ENCODE peak calls at places on chromosomes 7 and 10, in eight cellular contexts. K, B, V, Q, S, M, J and N are unnamed samples.

GRCh38 chr10:123496336-123496735 is 169.8 kb upstream of the GPR26 start:
- DNase-seq in S (no peak), M (no peak), Q (no peak), K (no peak), V (peak), J (no peak), B (no peak), N (no peak)

GRCh38 chr7:155450558-155450827 is 7.4 kb upstream of the EN2 start:
- DNase-seq in B (no peak), K (no peak), V (no peak), M (no peak), S (no peak), Q (no peak), J (no peak), N (no peak)

GRCh38 chr7:87966271-87966670 is 32.2 kb downstream of the ADAM22 start:
- DNase-seq in M (no peak), J (no peak), K (no peak), S (no peak), Q (no peak), V (no peak), B (no peak), N (no peak)

GRCh38 chr7:44824894-44825526 is 22.9 kb downstream of the H2AZ2 start:
- DNase-seq in M (no peak), B (peak), K (peak), S (no peak), V (no peak), J (no peak), Q (no peak), N (no peak)

GRCh38 chr7:35831208-35831607 is 30.4 kb downstream of the SEPTIN7 start:
- DNase-seq in M (no peak), S (no peak), B (no peak), J (no peak), K (peak), V (no peak), Q (peak), N (no peak)

GRCh38 chr7:106944035-106944665 is 79.1 kb downstream of the PIK3CG start:
- DNase-seq in V (no peak), B (no peak), K (no peak), M (no peak), Q (no peak), J (no peak), S (no peak), N (no peak)

GRCh38 chr10:46525177-46525823 is 31.2 kb downstream of the GPRIN2 start:
- DNase-seq in S (peak), V (no peak), J (no peak), Q (peak), K (peak), M (no peak), B (peak), N (no peak)

GRCh38 chr10:44306147-44306710 is 78.7 kb downstream of the CXCL12 start:
- DNase-seq in J (no peak), M (no peak), V (no peak), K (peak), Q (peak), B (no peak), S (no peak), N (no peak)

GRCh38 chr10:130185591-130185990 is 49.4 kb downstream of the GLRX3 start:
- DNase-seq in V (no peak), Q (no peak), S (no peak), J (no peak), M (no peak), K (no peak), B (no peak), N (no peak)

GRCh38 chr7:16098058-16098457 is 323.3 kb downstream of the CRPPA start:
- DNase-seq in M (no peak), S (no peak), J (no peak), B (no peak), V (no peak), K (no peak), Q (no peak), N (no peak)

GRCh38 chr7:130213820-130214219 is 6.2 kb downstream of the SSMEM1 start:
- DNase-seq in Q (no peak), S (no peak), V (no peak), M (no peak), K (no peak), B (no peak), J (no peak), N (no peak)